ENCODE peak calls at places on chromosome 5, in six cellular contexts. J, I, K, H, M and T are unnamed samples.

GRCh38 chr5:66877843-66878242 is 281.6 kb downstream of the MAST4 start:
- DNase-seq in J (no peak), I (peak; percentile 9), K (no peak), H (no peak), M (peak; percentile 57), T (no peak)

GRCh38 chr5:113531760-113532159 is 18.3 kb downstream of the YTHDC2 start:
- DNase-seq in J (no peak), I (no peak), K (no peak), H (no peak), M (no peak), T (no peak)

GRCh38 chr5:138230981-138231589 is 18.0 kb upstream of the CDC23 start:
- DNase-seq in J (no peak), I (no peak), K (no peak), H (no peak), M (peak; percentile 76), T (peak; percentile 61)

GRCh38 chr5:178644826-178645545 is 18.1 kb upstream of the CLK4 start:
- DNase-seq in J (no peak), I (no peak), K (no peak), H (no peak), M (peak; percentile 32), T (peak; percentile 61)

GRCh38 chr5:68593211-68593701 is 377.7 kb downstream of the PIK3R1 start:
- DNase-seq in J (no peak), I (peak; percentile 4), K (no peak), H (no peak), M (no peak), T (no peak)

GRCh38 chr5:107979272-107979671 is 308.5 kb upstream of the EFNA5 start:
- DNase-seq in J (no peak), I (no peak), K (no peak), H (no peak), M (peak; percentile 35), T (no peak)

GRCh38 chr5:87576867-87577266 is 164.1 kb upstream of the CCNH start:
- DNase-seq in J (no peak), I (no peak), K (no peak), H (no peak), M (no peak), T (no peak)

GRCh38 chr5:123371575-123372179 is 51.5 kb downstream of the CEP120 start:
- DNase-seq in J (peak; percentile 65), I (peak; percentile 71), K (peak; percentile 16), H (no peak), M (no peak), T (no peak)

GRCh38 chr5:167284491-167284890 is 1007.0 kb upstream of the WWC1 start:
- DNase-seq in J (no peak), I (no peak), K (no peak), H (no peak), M (peak; percentile 60), T (peak; percentile 10)

GRCh38 chr5:78671609-78672008 is 23.0 kb upstream of the LHFPL2 start:
- DNase-seq in J (no peak), I (peak; percentile 3), K (peak; percentile 32), H (no peak), M (peak; percentile 74), T (no peak)

GRCh38 chr5:96823900-96824351 is 16.2 kb upstream of the ERAP1 start:
- DNase-seq in J (no peak), I (no peak), K (no peak), H (no peak), M (peak; percentile 91), T (peak; percentile 98)

GRCh38 chr5:81855576-81855975 is 104.7 kb upstream of the SSBP2 start:
- DNase-seq in J (no peak), I (no peak), K (no peak), H (no peak), M (no peak), T (peak; percentile 52)

GRCh38 chr5:107831612-107832395 is 161.1 kb upstream of the EFNA5 start:
- DNase-seq in J (no peak), I (no peak), K (no peak), H (no peak), M (peak; percentile 72), T (no peak)

GRCh38 chr5:143206194-143207053 is 197.1 kb downstream of the NR3C1 start:
- DNase-seq in J (no peak), I (no peak), K (no peak), H (no peak), M (no peak), T (peak; percentile 92)

GRCh38 chr5:138927979-138928378 is 52.8 kb upstream of the LRRTM2 start:
- DNase-seq in J (no peak), I (peak; percentile 95), K (no peak), H (peak; percentile 90), M (peak; percentile 29), T (no peak)

GRCh38 chr5:141504216-141504615 is 15.3 kb downstream of the PCDHGC5 start:
- DNase-seq in J (no peak), I (no peak), K (no peak), H (no peak), M (no peak), T (no peak)

GRCh38 chr5:2132497-2132847 is 249.7 kb upstream of the IRX4 start:
- DNase-seq in J (no peak), I (no peak), K (no peak), H (peak; percentile 55), M (no peak), T (no peak)

GRCh38 chr5:8730194-8730593 is 815.7 kb downstream of the SEMA5A start:
- DNase-seq in J (no peak), I (no peak), K (no peak), H (no peak), M (peak; percentile 88), T (no peak)

GRCh38 chr5:37665889-37666288 is 174.0 kb downstream of the GDNF start:
- DNase-seq in J (peak; percentile 83), I (peak; percentile 53), K (no peak), H (peak; percentile 81), M (peak; percentile 58), T (no peak)

DNA sequence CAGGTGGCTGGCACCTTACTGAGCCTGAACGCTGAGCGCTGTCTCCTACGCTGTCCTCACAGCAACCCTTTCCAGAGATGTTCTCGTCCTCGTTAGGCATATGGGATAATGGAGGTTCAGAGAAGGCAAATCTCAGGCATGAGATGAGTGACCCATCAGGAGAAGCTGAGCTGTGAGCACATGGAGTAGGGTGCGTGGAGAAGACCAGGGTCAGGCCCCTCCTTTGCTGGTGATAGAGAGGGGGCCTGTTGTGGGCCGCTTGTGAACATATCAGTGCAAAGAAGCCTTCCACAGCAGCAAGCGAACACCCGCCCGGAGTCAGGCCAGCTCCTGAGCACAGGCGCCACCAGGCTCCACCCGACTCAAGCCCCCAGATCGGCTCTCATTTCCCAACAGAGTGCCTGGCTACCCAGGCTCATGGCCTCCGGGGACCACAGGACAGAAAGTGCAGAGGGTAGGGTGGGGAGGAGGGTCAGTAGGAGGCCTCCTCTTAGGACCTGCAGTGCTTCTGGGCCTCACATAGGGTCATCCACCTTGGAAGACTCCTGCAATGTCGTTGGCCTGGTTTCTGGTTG is 15.0 kb upstream of the TIFAB start:
- DNase-seq in J (peak; percentile 57), I (no peak), K (no peak), H (peak; percentile 41), M (no peak), T (no peak)
- TF ChIP-seq CTCF in J (no peak), I (no peak), K (no peak), H (no peak), M (no peak), T (no peak)

GRCh38 chr5:120446896-120447295 is 17.2 kb upstream of the PRR16 start:
- DNase-seq in J (no peak), I (no peak), K (no peak), H (no peak), M (peak; percentile 31), T (no peak)

GRCh38 chr5:120446068-120446492 is 18.0 kb upstream of the PRR16 start:
- DNase-seq in J (no peak), I (no peak), K (peak; percentile 35), H (no peak), M (peak; percentile 92), T (peak; percentile 46)

GRCh38 chr5:120449501-120449900 is 14.6 kb upstream of the PRR16 start:
- DNase-seq in J (no peak), I (no peak), K (no peak), H (no peak), M (peak; percentile 51), T (no peak)

GRCh38 chr5:120450910-120451309 is 13.2 kb upstream of the PRR16 start:
- DNase-seq in J (no peak), I (no peak), K (no peak), H (peak; percentile 29), M (no peak), T (no peak)

DNA sequence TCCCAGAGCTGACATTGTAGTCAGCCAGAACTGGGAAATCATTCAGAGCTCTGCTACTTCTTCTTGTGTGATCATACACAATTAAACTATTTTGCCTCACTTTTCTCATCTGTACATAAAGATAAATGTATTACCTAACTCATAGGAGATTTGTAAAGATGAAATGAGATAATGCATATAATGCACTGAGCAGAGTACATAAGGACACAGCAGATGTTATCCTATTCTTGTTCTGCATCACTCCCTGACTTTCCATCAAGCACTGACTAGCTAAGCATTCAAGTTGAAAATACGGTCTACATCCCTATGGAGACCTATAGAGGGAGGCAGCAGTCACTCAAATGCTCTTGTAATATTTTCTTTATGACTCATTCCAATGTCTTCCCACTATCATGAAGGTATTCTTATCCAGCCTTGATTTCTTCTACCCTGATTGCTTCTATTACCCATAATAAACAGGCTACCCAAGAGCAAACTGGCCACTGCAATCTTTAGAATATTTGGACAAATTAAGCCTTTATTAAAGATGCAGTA is 16.3 kb upstream of the PRR16 start:
- DNase-seq in J (no peak), I (no peak), K (no peak), H (no peak), M (peak; percentile 47), T (peak; percentile 42)
- H3K4me1 ChIP-seq in J (no peaks in the 10 kb centered on the region), I (no peaks in the 10 kb centered on the region), K (no peaks in the 10 kb centered on the region), H (no peaks in the 10 kb centered on the region), M (peaks cover 7% of the 10 kb centered on the region), T (no peaks in the 10 kb centered on the region)

GRCh38 chr5:129461816-129462396 is 1.8 kb downstream of the ADAMTS19 start:
- DNase-seq in J (no peak), I (no peak), K (no peak), H (no peak), M (no peak), T (no peak)

GRCh38 chr5:129459485-129460120 is 495 bp upstream of the ADAMTS19 start:
- DNase-seq in J (no peak), I (no peak), K (peak; percentile 48), H (peak; percentile 80), M (peak; percentile 64), T (peak; percentile 15)

GRCh38 chr5:129460951-129461815 is 1.1 kb downstream of the ADAMTS19 start:
- DNase-seq in J (peak; percentile 63), I (no peak), K (peak; percentile 72), H (peak; percentile 86), M (peak; percentile 36), T (no peak)

GRCh38 chr5:129465945-129466344 is 5.8 kb downstream of the ADAMTS19 start:
- DNase-seq in J (no peak), I (no peak), K (no peak), H (no peak), M (no peak), T (no peak)

GRCh38 chr5:129460121-129460950 is at the start of gene ADAMTS19:
- DNase-seq in J (no peak), I (no peak), K (peak; percentile 52), H (peak; percentile 27), M (peak; percentile 71), T (peak; percentile 44)
- H3K27ac ChIP-seq in J (peak within 1 kb of the TSS; percentile 13), I (no peak within 1 kb of the TSS), K (peak within 1 kb of the TSS; percentile 93), H (no peak within 1 kb of the TSS), M (no peak within 1 kb of the TSS), T (no peak within 1 kb of the TSS)

DNA sequence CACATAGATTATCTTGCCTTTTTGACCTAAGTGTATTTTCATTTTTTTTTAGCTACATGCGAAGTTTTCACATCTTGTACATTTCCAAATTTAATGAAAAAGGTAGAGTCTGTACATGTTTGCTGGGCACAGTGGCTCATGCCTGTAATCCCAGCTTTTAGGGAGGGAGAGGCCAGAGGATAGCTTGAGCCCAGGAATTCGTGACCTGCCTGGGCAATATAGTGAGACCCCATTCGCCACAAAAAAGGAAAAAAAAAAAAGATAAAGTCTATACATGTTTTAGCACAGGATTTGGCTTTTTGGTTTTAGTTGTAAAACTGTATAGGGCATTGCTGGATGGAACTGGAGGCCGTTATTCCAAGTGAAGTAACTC is 28.8 kb downstream of the RAI14 start:
- DNase-seq in J (no peak), I (no peak), K (no peak), H (no peak), M (no peak), T (no peak)
- TF ChIP-seq CTCF in J (no peak), I (no peak), K (no peak), H (no peak), M (no peak), T (no peak)